ENCODE peak calls at places on chromosomes 4 and X, in nine cellular contexts. One of them, this sample, is unnamed. For H3K4me1 and H3K9me3, the result is how much of the 10 kb centered on the place peaks cover.

GRCh38 chrX:108309144-108309543 is 129.1 kb downstream of the COL4A6 start:
- DNase-seq in lower lobe of right lung: no peak
- DNase-seq in cardiac muscle cell: no peak
- DNase-seq in pancreas: no peak
- DNase-seq in fibroblast of lung: peak
- DNase-seq in Peyer's patch: no peak
- DNase-seq in right atrium auricular region: no peak
- DNase-seq in Caco-2: peak
- DNase-seq in aorta: no peak
- DNase-seq in this sample: no peak

GRCh38 chr4:77026322-77026704 is 49.5 kb downstream of the CCNI start:
- DNase-seq in Caco-2: no peak
- DNase-seq in lower lobe of right lung: no peak
- DNase-seq in cardiac muscle cell: no peak
- DNase-seq in fibroblast of lung: no peak
- DNase-seq in right atrium auricular region: no peak
- DNase-seq in Peyer's patch: no peak
- DNase-seq in aorta: no peak
- DNase-seq in pancreas: no peak
- DNase-seq in this sample: no peak

GRCh38 chrX:101206471-101206870 is 13.1 kb upstream of the DRP2 start:
- DNase-seq in right atrium auricular region: no peak
- DNase-seq in Caco-2: peak
- DNase-seq in Peyer's patch: no peak
- DNase-seq in cardiac muscle cell: peak
- DNase-seq in lower lobe of right lung: no peak
- DNase-seq in fibroblast of lung: peak
- DNase-seq in pancreas: no peak
- DNase-seq in aorta: no peak
- DNase-seq in this sample: peak

GRCh38 chr4:36310793-36311192 is 29.4 kb downstream of the DTHD1 start:
- DNase-seq in right atrium auricular region: peak
- DNase-seq in aorta: no peak
- DNase-seq in Caco-2: no peak
- DNase-seq in cardiac muscle cell: no peak
- DNase-seq in fibroblast of lung: no peak
- DNase-seq in lower lobe of right lung: no peak
- DNase-seq in Peyer's patch: peak
- DNase-seq in pancreas: peak
- DNase-seq in this sample: no peak

GRCh38 chrX:129781134-129782014 is 1.6 kb downstream of the SASH3 start:
- DNase-seq in aorta: peak
- DNase-seq in lower lobe of right lung: peak
- DNase-seq in Peyer's patch: peak
- DNase-seq in pancreas: no peak
- DNase-seq in cardiac muscle cell: no peak
- DNase-seq in fibroblast of lung: no peak
- DNase-seq in Caco-2: no peak
- DNase-seq in right atrium auricular region: no peak
- DNase-seq in this sample: no peak

GRCh38 chrX:17057209-17057608 is 110.8 kb downstream of the REPS2 start:
- DNase-seq in lower lobe of right lung: no peak
- DNase-seq in cardiac muscle cell: no peak
- DNase-seq in aorta: no peak
- DNase-seq in Peyer's patch: no peak
- DNase-seq in right atrium auricular region: no peak
- DNase-seq in Caco-2: no peak
- DNase-seq in fibroblast of lung: no peak
- DNase-seq in pancreas: no peak
- DNase-seq in this sample: no peak

GRCh38 chr4:9804918-9805317 is 23.5 kb downstream of the DRD5 start:
- DNase-seq in lower lobe of right lung: no peak
- DNase-seq in pancreas: no peak
- DNase-seq in Caco-2: no peak
- DNase-seq in fibroblast of lung: no peak
- DNase-seq in Peyer's patch: no peak
- DNase-seq in aorta: no peak
- DNase-seq in right atrium auricular region: no peak
- DNase-seq in cardiac muscle cell: no peak
- DNase-seq in this sample: no peak

GRCh38 chrX:40260123-40260751 is 162.5 kb upstream of the BCOR start:
- DNase-seq in lower lobe of right lung: peak
- DNase-seq in pancreas: no peak
- DNase-seq in Caco-2: no peak
- DNase-seq in fibroblast of lung: no peak
- DNase-seq in cardiac muscle cell: peak
- DNase-seq in Peyer's patch: no peak
- DNase-seq in aorta: no peak
- DNase-seq in right atrium auricular region: no peak
- DNase-seq in this sample: no peak

GRCh38 chr4:48152259-48152658 is 18.2 kb upstream of the TXK start:
- DNase-seq in fibroblast of lung: no peak
- DNase-seq in Peyer's patch: no peak
- DNase-seq in aorta: no peak
- DNase-seq in Caco-2: no peak
- DNase-seq in lower lobe of right lung: no peak
- DNase-seq in cardiac muscle cell: no peak
- DNase-seq in right atrium auricular region: no peak
- DNase-seq in pancreas: no peak
- DNase-seq in this sample: no peak

GRCh38 chr4:22238742-22239141 is 277.1 kb downstream of the ADGRA3 start:
- DNase-seq in right atrium auricular region: no peak
- DNase-seq in cardiac muscle cell: peak
- DNase-seq in Peyer's patch: no peak
- DNase-seq in pancreas: no peak
- DNase-seq in aorta: no peak
- DNase-seq in lower lobe of right lung: no peak
- DNase-seq in Caco-2: no peak
- DNase-seq in fibroblast of lung: no peak
- DNase-seq in this sample: no peak

GRCh38 chr4:120672558-120673147 is 249.9 kb downstream of the PRDM5 start:
- DNase-seq in right atrium auricular region: no peak
- DNase-seq in pancreas: no peak
- DNase-seq in aorta: no peak
- DNase-seq in fibroblast of lung: no peak
- DNase-seq in cardiac muscle cell: no peak
- DNase-seq in Peyer's patch: no peak
- DNase-seq in Caco-2: no peak
- DNase-seq in lower lobe of right lung: no peak
- DNase-seq in this sample: no peak

GRCh38 chr4:72505314-72505744 is 63.7 kb downstream of the ADAMTS3 start:
- DNase-seq in right atrium auricular region: no peak
- DNase-seq in cardiac muscle cell: peak
- DNase-seq in fibroblast of lung: peak
- DNase-seq in pancreas: no peak
- DNase-seq in lower lobe of right lung: no peak
- DNase-seq in Caco-2: peak
- DNase-seq in aorta: no peak
- DNase-seq in Peyer's patch: no peak
- DNase-seq in this sample: peak

GRCh38 chr4:6221851-6222760 is 21.8 kb upstream of the JAKMIP1 start:
- DNase-seq in lower lobe of right lung: no peak
- DNase-seq in pancreas: peak
- DNase-seq in Caco-2: no peak
- DNase-seq in right atrium auricular region: no peak
- DNase-seq in Peyer's patch: no peak
- DNase-seq in cardiac muscle cell: peak
- DNase-seq in aorta: peak
- DNase-seq in fibroblast of lung: no peak
- DNase-seq in this sample: no peak

DNA sequence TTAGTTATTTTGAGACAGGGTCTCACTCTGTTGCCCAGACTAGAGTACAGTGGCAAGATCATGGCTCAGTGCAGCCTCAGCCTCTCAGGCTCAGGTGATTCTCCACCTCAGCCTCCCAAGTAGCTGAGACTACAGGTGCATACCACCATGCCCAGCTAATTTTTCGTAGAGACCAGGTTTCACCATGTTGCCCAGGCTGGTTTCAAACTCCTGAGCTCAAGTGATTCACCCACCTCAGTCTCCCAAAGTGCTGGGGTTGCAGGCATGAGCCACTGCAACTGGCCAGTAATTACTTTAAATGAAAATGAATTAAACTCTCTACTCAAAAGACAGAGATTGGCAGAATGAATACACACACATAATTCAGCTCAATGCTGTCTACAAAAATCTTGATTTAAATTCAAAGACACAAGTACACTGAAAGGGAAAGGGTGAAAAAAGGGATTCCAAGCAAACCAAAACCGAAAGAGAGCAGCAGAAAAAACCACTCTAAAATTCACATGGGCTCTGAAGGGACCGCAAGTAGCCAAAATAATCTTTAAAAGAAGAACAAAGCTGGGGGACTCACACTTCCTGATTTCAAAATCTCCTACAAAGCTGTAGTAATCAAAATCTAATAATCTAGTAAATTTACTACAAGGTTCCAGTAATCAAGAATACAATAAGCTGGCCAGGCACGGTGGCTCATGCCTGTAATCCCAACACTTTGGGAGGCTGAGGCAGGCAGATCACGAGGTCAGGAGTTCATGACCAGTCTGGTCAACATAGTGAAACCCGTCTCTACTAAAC is 11.8 kb upstream of the SPON2 start:
- DNase-seq in Caco-2: no peak
- DNase-seq in lower lobe of right lung: no peak
- DNase-seq in right atrium auricular region: peak
- DNase-seq in Peyer's patch: peak
- DNase-seq in aorta: no peak
- DNase-seq in pancreas: no peak
- DNase-seq in fibroblast of lung: peak
- DNase-seq in cardiac muscle cell: no peak
- DNase-seq in this sample: no peak
- H3K4me1 ChIP-seq in Caco-2: under half
- H3K4me1 ChIP-seq in lower lobe of right lung: under half
- H3K4me1 ChIP-seq in right atrium auricular region: under half
- H3K4me1 ChIP-seq in Peyer's patch: under half
- H3K4me1 ChIP-seq in aorta: under half
- H3K4me1 ChIP-seq in pancreas: under half
- H3K4me1 ChIP-seq in fibroblast of lung: under half
- H3K4me1 ChIP-seq in cardiac muscle cell: under half
- H3K4me1 ChIP-seq in this sample: under half

GRCh38 chrX:20116575-20117240 is at the start of gene MAP7D2:
- DNase-seq in fibroblast of lung: no peak
- DNase-seq in Peyer's patch: no peak
- DNase-seq in Caco-2: peak
- DNase-seq in aorta: no peak
- DNase-seq in cardiac muscle cell: peak
- DNase-seq in lower lobe of right lung: no peak
- DNase-seq in pancreas: no peak
- DNase-seq in right atrium auricular region: no peak
- DNase-seq in this sample: no peak

GRCh38 chrX:20118065-20118824 is 1.5 kb upstream of the MAP7D2 start:
- DNase-seq in lower lobe of right lung: no peak
- DNase-seq in Peyer's patch: no peak
- DNase-seq in cardiac muscle cell: no peak
- DNase-seq in fibroblast of lung: no peak
- DNase-seq in pancreas: peak
- DNase-seq in right atrium auricular region: no peak
- DNase-seq in Caco-2: no peak
- DNase-seq in aorta: no peak
- DNase-seq in this sample: no peak

GRCh38 chrX:20112022-20112421 is 4.7 kb downstream of the MAP7D2 start:
- DNase-seq in pancreas: no peak
- DNase-seq in Peyer's patch: no peak
- DNase-seq in Caco-2: no peak
- DNase-seq in fibroblast of lung: no peak
- DNase-seq in cardiac muscle cell: no peak
- DNase-seq in aorta: no peak
- DNase-seq in lower lobe of right lung: no peak
- DNase-seq in right atrium auricular region: no peak
- DNase-seq in this sample: no peak

GRCh38 chrX:20116087-20116574 is 576 bp downstream of the MAP7D2 start:
- DNase-seq in lower lobe of right lung: no peak
- DNase-seq in aorta: no peak
- DNase-seq in fibroblast of lung: no peak
- DNase-seq in cardiac muscle cell: no peak
- DNase-seq in Caco-2: peak
- DNase-seq in pancreas: no peak
- DNase-seq in right atrium auricular region: no peak
- DNase-seq in Peyer's patch: no peak
- DNase-seq in this sample: no peak
- H3K4me3 ChIP-seq in lower lobe of right lung: peak
- H3K4me3 ChIP-seq in aorta: no peak
- H3K4me3 ChIP-seq in fibroblast of lung: peak
- H3K4me3 ChIP-seq in cardiac muscle cell: peak
- H3K4me3 ChIP-seq in Caco-2: peak
- H3K4me3 ChIP-seq in pancreas: no peak
- H3K4me3 ChIP-seq in right atrium auricular region: no peak
- H3K4me3 ChIP-seq in Peyer's patch: peak
- H3K4me3 ChIP-seq in this sample: no peak

DNA sequence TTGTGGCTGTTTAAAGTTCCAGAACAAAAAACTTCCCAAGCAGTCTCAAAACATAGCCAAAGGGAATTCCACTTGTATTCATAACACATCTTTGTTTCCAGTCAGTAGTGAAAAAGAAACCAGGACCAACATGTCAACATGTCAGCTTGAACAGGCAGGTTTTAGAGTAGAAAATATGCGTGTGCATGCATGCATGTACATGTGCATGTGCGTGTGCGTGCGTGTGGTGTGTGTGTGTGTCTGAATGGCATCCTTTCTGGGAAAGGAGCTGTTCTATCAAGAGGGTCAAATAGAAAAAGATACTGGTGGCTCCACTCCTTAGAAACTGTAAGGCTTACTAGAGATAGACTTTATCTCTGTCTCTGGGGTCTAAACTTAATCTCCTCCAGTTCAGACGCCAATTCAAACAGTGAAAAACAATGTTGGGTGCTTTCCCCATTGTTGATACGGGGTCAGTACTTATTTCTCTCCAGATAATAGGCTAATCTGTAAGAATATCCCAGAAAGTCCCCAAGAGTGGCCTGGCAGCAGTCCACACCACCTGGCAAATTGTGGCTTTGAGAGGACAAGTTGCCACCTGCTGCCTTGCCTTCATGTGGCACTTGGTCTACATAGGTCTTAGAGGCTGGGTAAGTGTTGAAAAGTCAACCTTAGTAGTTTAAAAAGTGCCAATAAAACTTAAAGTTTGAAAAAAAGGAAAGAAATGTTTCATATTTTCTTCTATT is 110.3 kb downstream of the SCD5 start:
- DNase-seq in Caco-2: no peak
- DNase-seq in lower lobe of right lung: no peak
- DNase-seq in cardiac muscle cell: no peak
- DNase-seq in Peyer's patch: no peak
- DNase-seq in right atrium auricular region: no peak
- DNase-seq in fibroblast of lung: no peak
- DNase-seq in aorta: no peak
- DNase-seq in pancreas: no peak
- DNase-seq in this sample: no peak
- H3K9me3 ChIP-seq in Caco-2: under half
- H3K9me3 ChIP-seq in lower lobe of right lung: under half
- H3K9me3 ChIP-seq in cardiac muscle cell: under half
- H3K9me3 ChIP-seq in Peyer's patch: under half
- H3K9me3 ChIP-seq in right atrium auricular region: under half
- H3K9me3 ChIP-seq in fibroblast of lung: under half
- H3K9me3 ChIP-seq in aorta: under half
- H3K9me3 ChIP-seq in pancreas: under half
- H3K9me3 ChIP-seq in this sample: under half

DNA sequence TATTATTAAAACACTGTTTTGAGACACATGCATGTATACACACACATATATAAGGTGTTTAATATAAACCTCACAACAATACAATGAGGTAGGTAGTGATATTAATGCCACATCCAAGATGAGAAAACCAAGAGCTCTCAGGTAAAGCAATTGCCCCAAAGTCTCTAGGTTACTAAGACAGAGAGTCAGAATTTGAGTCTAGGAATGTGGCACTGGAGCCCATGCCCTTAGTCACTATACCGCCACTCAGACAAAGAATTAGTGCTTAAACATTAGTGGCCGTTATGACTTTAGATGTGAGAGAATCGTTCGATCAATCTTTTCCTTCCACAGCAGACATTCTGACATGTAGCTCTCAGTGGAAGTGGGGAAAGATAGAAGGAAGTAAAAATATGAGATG is 108.2 kb upstream of the ACSL4 start:
- DNase-seq in Caco-2: no peak
- DNase-seq in lower lobe of right lung: no peak
- DNase-seq in cardiac muscle cell: no peak
- DNase-seq in aorta: no peak
- DNase-seq in pancreas: no peak
- DNase-seq in Peyer's patch: no peak
- DNase-seq in fibroblast of lung: no peak
- DNase-seq in right atrium auricular region: no peak
- DNase-seq in this sample: no peak
- H3K4me1 ChIP-seq in Caco-2: under half
- H3K4me1 ChIP-seq in lower lobe of right lung: under half
- H3K4me1 ChIP-seq in cardiac muscle cell: under half
- H3K4me1 ChIP-seq in aorta: under half
- H3K4me1 ChIP-seq in pancreas: under half
- H3K4me1 ChIP-seq in Peyer's patch: under half
- H3K4me1 ChIP-seq in fibroblast of lung: under half
- H3K4me1 ChIP-seq in right atrium auricular region: under half
- H3K4me1 ChIP-seq in this sample: under half